ENCODE peak calls at places on chromosomes 12 and 14, in eight cellular contexts. N, R, D, C, Q, L, P and W are unnamed samples.
A peak's percentile ranks its signal among the peaks of the same experiment; 100 is the strongest.

GRCh38 chr12:109191621-109192250 is 75.3 kb downstream of the ACACB start:
- DNase-seq in R (no peak), L (no peak), N (no peak), Q (no peak), P (no peak), D (no peak), C (no peak), W (no peak)

GRCh38 chr14:90678846-90679362 is 137.3 kb downstream of the TTC7B start:
- DNase-seq in R (no peak), P (no peak), L (no peak), Q (no peak), N (no peak), C (no peak), D (no peak), W (no peak)

GRCh38 chr14:102363182-102363952 is 626 bp downstream of the TECPR2 start:
- DNase-seq in D (no peak), C (peak; percentile 35), L (peak; percentile 32), N (no peak), Q (peak; percentile 67), P (peak; percentile 27), R (no peak), W (no peak)

GRCh38 chr12:52415870-52416750 is 10.0 kb upstream of the KRT82 start:
- DNase-seq in R (no peak), D (peak; percentile 69), Q (peak; percentile 35), L (no peak), N (peak; percentile 19), C (peak; percentile 92), P (peak; percentile 98), W (peak; percentile 21)

GRCh38 chr12:43255642-43256041 is 296.4 kb downstream of the ADAMTS20 start:
- DNase-seq in N (no peak), P (no peak), D (no peak), L (no peak), R (no peak), Q (no peak), C (no peak), W (no peak)

GRCh38 chr14:59060841-59061240 is 127.6 kb upstream of the DAAM1 start:
- DNase-seq in D (no peak), N (no peak), P (no peak), Q (no peak), L (no peak), C (no peak), R (peak; percentile 47), W (no peak)

GRCh38 chr12:85823436-85824179 is 12.6 kb downstream of the RASSF9 start:
- DNase-seq in C (peak; percentile 61), D (no peak), P (peak; percentile 74), L (no peak), R (peak; percentile 73), N (no peak), Q (no peak), W (no peak)

GRCh38 chr14:101417434-101417833 is 143.9 kb upstream of the DIO3 start:
- DNase-seq in C (no peak), Q (no peak), L (no peak), P (no peak), R (no peak), D (no peak), N (no peak), W (no peak)

GRCh38 chr12:99745895-99746294 is 98.3 kb downstream of the GARIN6 start:
- DNase-seq in N (no peak), D (no peak), C (no peak), Q (no peak), L (no peak), R (no peak), P (no peak), W (no peak)

GRCh38 chr12:3199551-3200031 is 122.4 kb downstream of the TSPAN9 start:
- DNase-seq in D (no peak), Q (no peak), P (peak; percentile 40), C (peak; percentile 37), N (no peak), L (no peak), R (no peak), W (no peak)

GRCh38 chr14:54788701-54789100 is 113.9 kb downstream of the GCH1 start:
- DNase-seq in N (no peak), Q (no peak), R (no peak), L (no peak), D (no peak), C (no peak), P (no peak), W (no peak)

GRCh38 chr14:59278111-59278510 is 89.6 kb downstream of the DAAM1 start:
- DNase-seq in C (peak; percentile 83), D (peak; percentile 79), P (peak; percentile 92), N (no peak), Q (no peak), L (no peak), R (peak; percentile 69), W (peak; percentile 72)

GRCh38 chr12:106632797-106633450 is 50.1 kb downstream of the RFX4 start:
- DNase-seq in C (no peak), R (no peak), D (no peak), Q (no peak), N (no peak), P (no peak), L (no peak), W (no peak)

GRCh38 chr12:64506955-64507354 is 55.0 kb downstream of the TBK1 start:
- DNase-seq in P (no peak), Q (no peak), L (no peak), R (no peak), N (no peak), C (no peak), D (no peak), W (no peak)

GRCh38 chr12:51127050-51127729 is 43.8 kb upstream of the CSRNP2 start:
- DNase-seq in P (peak; percentile 10), Q (no peak), R (no peak), D (no peak), L (no peak), C (peak; percentile 14), N (no peak), W (no peak)

GRCh38 chr12:42125372-42125767 is 19.3 kb downstream of the GXYLT1 start:
- DNase-seq in R (no peak), Q (no peak), L (no peak), D (no peak), P (no peak), C (no peak), N (no peak), W (no peak)

GRCh38 chr14:54550514-54550913 is 16.4 kb upstream of the SAMD4A start:
- DNase-seq in L (no peak), D (no peak), C (no peak), P (no peak), Q (no peak), R (no peak), N (no peak), W (no peak)

GRCh38 chr12:63994704-63995103 is 150.2 kb downstream of the SRGAP1 start:
- DNase-seq in N (no peak), Q (no peak), P (no peak), L (no peak), R (no peak), D (peak; percentile 72), C (peak; percentile 20), W (no peak)

GRCh38 chr12:85825751-85826150 is 10.5 kb downstream of the RASSF9 start:
- DNase-seq in D (no peak), Q (no peak), R (no peak), L (no peak), N (no peak), C (no peak), P (no peak), W (no peak)

GRCh38 chr12:47105914-47106674 is 26.3 kb upstream of the AMIGO2 start:
- DNase-seq in C (no peak), L (no peak), Q (no peak), P (no peak), N (peak; percentile 77), D (no peak), R (no peak), W (no peak)

GRCh38 chr12:20757-21156 is 45.8 kb upstream of the IQSEC3 start:
- DNase-seq in D (no peak), C (no peak), L (peak; percentile 21), N (no peak), P (no peak), Q (no peak), R (no peak), W (no peak)

GRCh38 chr12:41893491-41893890 is 251.2 kb downstream of the GXYLT1 start:
- DNase-seq in N (no peak), D (no peak), R (no peak), P (no peak), C (no peak), L (no peak), Q (no peak), W (no peak)

GRCh38 chr12:21962821-21963220 is 21.6 kb upstream of the ABCC9 start:
- DNase-seq in Q (no peak), C (no peak), N (no peak), D (no peak), L (no peak), R (no peak), P (no peak), W (no peak)
- TF ChIP-seq CTCF in Q (no peak), C (no peak), N (no peak), D (no peak), L (no peak), R (no peak), P (no peak), W (no peak)

GRCh38 chr12:7555752-7556151 is 52.2 kb upstream of the CD163 start:
- DNase-seq in P (peak; percentile 36), D (peak; percentile 49), N (no peak), L (no peak), R (peak; percentile 3), C (peak; percentile 13), Q (no peak), W (peak; percentile 6)
- TF ChIP-seq CTCF in P (no peak), D (no peak), N (no peak), L (no peak), R (no peak), C (no peak), Q (no peak), W (no peak)

DNA sequence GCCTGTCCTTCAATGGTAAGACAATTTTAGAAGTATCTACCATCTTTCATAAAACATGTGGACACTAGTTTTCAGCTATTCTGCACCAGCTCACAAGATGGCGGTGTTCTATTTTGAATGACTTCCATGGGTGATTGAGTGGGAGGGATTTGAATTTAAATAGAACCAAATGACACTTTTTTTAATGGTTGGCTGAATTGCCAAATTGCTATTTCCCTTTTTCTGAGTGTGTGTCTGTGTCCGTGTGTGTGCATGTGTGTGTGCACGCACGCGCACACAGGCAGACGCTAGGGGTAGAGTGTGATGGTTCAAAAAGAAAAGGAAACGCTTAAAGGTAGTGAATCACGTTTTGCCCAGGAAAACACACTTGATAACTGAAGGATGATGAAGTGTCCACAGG is 362.6 kb downstream of the DAD1 start:
- DNase-seq in D (no peak), L (no peak), R (no peak), N (no peak), C (no peak), P (no peak), Q (no peak), W (no peak)
- TF ChIP-seq CTCF in D (no peak), L (peak; percentile 23), R (peak; percentile 9), N (no peak), C (no peak), P (no peak), Q (no peak), W (peak; percentile 41)

DNA sequence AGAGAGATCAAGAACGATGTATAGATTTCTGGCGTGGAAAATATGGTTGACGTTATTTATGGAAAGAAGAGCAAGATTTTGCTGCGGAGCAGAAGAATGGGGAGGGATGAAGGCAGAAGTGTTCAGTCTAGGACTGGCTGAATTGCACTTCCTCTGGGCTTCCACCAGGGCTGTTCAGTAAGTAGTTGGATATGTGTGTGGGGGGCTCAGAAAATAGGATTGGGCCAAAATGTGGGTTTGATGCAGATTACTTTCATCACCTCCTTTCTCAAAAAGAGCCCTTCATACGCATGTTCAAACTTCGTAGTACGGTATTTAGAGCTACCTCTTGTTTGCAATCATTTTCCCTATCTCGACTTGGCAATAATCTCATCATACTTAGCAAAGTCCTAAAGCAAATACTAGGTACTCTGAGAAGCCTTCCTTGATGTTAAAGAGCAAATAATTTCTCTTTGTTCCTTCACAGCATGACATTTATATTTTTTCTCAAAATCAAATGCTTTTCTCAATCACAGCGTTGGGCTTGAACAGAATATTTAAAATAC is 349.4 kb downstream of the NELL2 start:
- DNase-seq in R (no peak), P (no peak), C (no peak), Q (no peak), L (no peak), D (no peak), N (no peak), W (no peak)
- TF ChIP-seq CTCF in R (peak; percentile 12), P (no peak), C (no peak), Q (no peak), L (no peak), D (no peak), N (no peak), W (no peak)